ENCODE peak calls at places on chromosomes 5 and 9, in eight cellular contexts. K is hippocampal formation; S is RPMI8226; N is amniotic stem cell; L is tibial nerve; I is HT1080; F is glomerular endothelial cell; W is stimulated activated CD4-positive, alpha-beta T cell treated with anti-CD3 and anti-CD28 coated beads, Interleukin-1b, Interleukin-23, amount 100 ng/mL, for 4 hours. A is an unnamed sample.

GRCh38 chr9:128011071-128011817 is 30.5 kb upstream of the EEIG1 start:
- DNase-seq in N (no peak), F (peak), S (peak), L (no peak), W (no peak), K (no peak), I (no peak), A (no peak)

GRCh38 chr9:128992995-128993394 is 35.1 kb downstream of the SH3GLB2 start:
- DNase-seq in I (no peak), F (no peak), S (peak), L (no peak), N (no peak), K (peak), W (no peak), A (no peak)

GRCh38 chr9:104606202-104606601 is 775 bp upstream of the OR13C2 start:
- DNase-seq in S (no peak), W (no peak), L (no peak), K (no peak), F (no peak), I (no peak), N (no peak), A (peak)

GRCh38 chr5:102561894-102562760 is 63.3 kb upstream of the SLCO6A1 start:
- DNase-seq in L (no peak), K (no peak), I (peak), F (no peak), N (no peak), W (no peak), S (peak), A (no peak)

GRCh38 chr9:15310448-15310847 is 3.4 kb upstream of the TTC39B start:
- DNase-seq in F (no peak), L (no peak), I (no peak), N (no peak), K (no peak), S (no peak), W (no peak), A (no peak)

GRCh38 chr5:53603009-53603687 is 42.7 kb downstream of the NDUFS4 start:
- DNase-seq in I (no peak), L (no peak), N (no peak), W (no peak), K (peak), S (no peak), F (no peak), A (no peak)

GRCh38 chr9:113798062-113799030 is 77.8 kb upstream of the ZNF618 start:
- DNase-seq in S (no peak), L (no peak), N (no peak), I (no peak), K (no peak), F (no peak), W (no peak), A (no peak)

GRCh38 chr5:44821164-44821563 is 12.4 kb downstream of the MRPS30 start:
- DNase-seq in F (no peak), N (no peak), I (no peak), W (no peak), K (no peak), L (no peak), S (no peak), A (no peak)

GRCh38 chr5:139287890-139288635 is 5.5 kb upstream of the MATR3 start:
- DNase-seq in L (no peak), S (no peak), K (no peak), I (no peak), N (no peak), W (no peak), F (no peak), A (no peak)

GRCh38 chr5:42005561-42006153 is 80.6 kb downstream of the FBXO4 start:
- DNase-seq in N (no peak), I (peak), S (peak), F (no peak), L (no peak), K (peak), W (no peak), A (peak)

GRCh38 chr9:91035825-91036208 is 234.2 kb downstream of the SYK start:
- DNase-seq in I (no peak), L (no peak), N (no peak), S (no peak), F (no peak), K (no peak), W (no peak), A (no peak)

GRCh38 chr5:172768573-172769323 is 2.2 kb downstream of the DUSP1 start:
- DNase-seq in S (no peak), W (no peak), L (no peak), F (no peak), N (no peak), I (no peak), K (no peak), A (no peak)

GRCh38 chr5:74375271-74375670 is 265.3 kb downstream of the ENC1 start:
- DNase-seq in I (no peak), N (no peak), S (no peak), L (no peak), W (no peak), K (no peak), F (no peak), A (no peak)